ENCODE peak calls at places on chromosomes 13 and 19, in five cellular contexts. O, L, D, P and R are unnamed samples.

GRCh38 chr13:40101708-40102359 is 446.4 kb downstream of the COG6 start:
- DNase-seq in D (no peak), P (no peak), L (peak), O (no peak), R (no peak)

GRCh38 chr19:41434450-41434849 is 5.3 kb downstream of the DMAC2 start:
- DNase-seq in D (no peak), P (no peak), O (no peak), L (no peak), R (no peak)

GRCh38 chr19:17429661-17430101 is 9.8 kb downstream of the MVB12A start:
- DNase-seq in O (no peak), P (no peak), D (no peak), L (no peak), R (no peak)

GRCh38 chr19:18932216-18932841 is 8.7 kb downstream of the HOMER3 start:
- DNase-seq in P (peak), O (no peak), D (no peak), L (peak), R (no peak)

GRCh38 chr13:98691360-98691759 is 61.1 kb downstream of the SLC15A1 start:
- DNase-seq in D (no peak), O (no peak), L (no peak), P (no peak), R (no peak)

GRCh38 chr19:6216996-6217751 is 62.6 kb downstream of the MLLT1 start:
- DNase-seq in L (no peak), P (peak), O (no peak), D (no peak), R (no peak)

GRCh38 chr19:41872384-41872774 is 4.7 kb upstream of the CD79A start:
- DNase-seq in L (no peak), O (no peak), D (no peak), P (no peak), R (no peak)

GRCh38 chr13:47119568-47120080 is 222.8 kb upstream of the HTR2A start:
- DNase-seq in L (no peak), O (no peak), D (no peak), P (no peak), R (no peak)

GRCh38 chr19:19258589-19259338 is 14.3 kb downstream of the TM6SF2 start:
- DNase-seq in L (no peak), P (no peak), D (no peak), O (no peak), R (no peak)

GRCh38 chr13:86403213-86403612 is 604.0 kb upstream of the SLITRK6 start:
- DNase-seq in L (no peak), D (no peak), P (no peak), O (no peak), R (no peak)

GRCh38 chr19:29810504-29810871 is 1.3 kb upstream of the CCNE1 start:
- DNase-seq in L (no peak), P (no peak), D (no peak), O (no peak), R (no peak)

GRCh38 chr19:43798546-43799409 is 3.5 kb downstream of the LYPD5 start:
- DNase-seq in D (no peak), O (no peak), P (peak), L (peak), R (no peak)

GRCh38 chr13:91323349-91323748 is 24.1 kb upstream of the MIR17HG start:
- DNase-seq in O (no peak), P (no peak), L (no peak), D (no peak), R (no peak)

GRCh38 chr13:99371956-99372355 is 64.8 kb upstream of the GPR183 start:
- DNase-seq in P (no peak), O (no peak), L (peak), D (no peak), R (no peak)

GRCh38 chr19:29887498-29887897 is 54.5 kb upstream of the URI1 start:
- DNase-seq in O (no peak), D (no peak), L (no peak), P (no peak), R (no peak)

GRCh38 chr13:41418027-41418426 is 39.3 kb upstream of the RGCC start:
- DNase-seq in P (no peak), D (no peak), L (no peak), O (peak), R (no peak)

GRCh38 chr19:37519890-37520289 is 13.2 kb downstream of the ZNF793 start:
- DNase-seq in O (no peak), L (no peak), P (no peak), D (no peak), R (no peak)

GRCh38 chr13:52070929-52071523 is 46.5 kb downstream of the UTP14C start:
- DNase-seq in P (no peak), D (peak), L (no peak), O (no peak), R (no peak)

GRCh38 chr19:42286349-42287016 is 15.4 kb upstream of the PRR19 start:
- DNase-seq in L (no peak), P (peak), D (no peak), O (no peak), R (no peak)

GRCh38 chr19:10419646-10420443 is 493 bp upstream of the PDE4A start:
- DNase-seq in P (no peak), O (no peak), L (peak), D (no peak), R (peak)

GRCh38 chr19:16199275-16199932 is 1.7 kb downstream of the AP1M1 start:
- DNase-seq in P (no peak), O (no peak), D (no peak), L (no peak), R (no peak)

GRCh38 chr19:45497791-45498190 is 452 bp upstream of the PPM1N start:
- DNase-seq in D (no peak), P (no peak), O (no peak), L (no peak), R (no peak)